ENCODE peak calls at places on chromosomes 6 and 20, in ten cellular contexts. U is sigmoid colon, B is stomach, M is suprapubic skin, A is K562, I is SK-N-SH, Y is upper lobe of left lung, J is H1, Q is HepG2, P is esophagus muscularis mucosa. G is an unnamed sample.

GRCh38 chr6:46217671-46218131 is 46.9 kb upstream of the ENPP5 start:
- DNase-seq in U (no peak), P (no peak), M (no peak), Y (peak; percentile 26), Q (no peak), B (no peak), I (no peak), A (no peak), J (no peak), G (no peak)

GRCh38 chr6:42556462-42556861 is 7.4 kb upstream of the UBR2 start:
- DNase-seq in J (no peak), P (no peak), Q (no peak), U (no peak), B (no peak), A (no peak), M (no peak), Y (no peak), I (no peak), G (peak; percentile 59)

GRCh38 chr6:142822882-142823578 is 121.9 kb downstream of the HIVEP2 start:
- DNase-seq in Y (no peak), J (peak; percentile 61), P (no peak), B (no peak), A (peak; percentile 71), Q (no peak), I (peak; percentile 16), U (no peak), M (no peak), G (no peak)

GRCh38 chr6:144500886-144501285 is 215.8 kb downstream of the UTRN start:
- DNase-seq in P (no peak), U (no peak), J (no peak), A (no peak), B (no peak), I (no peak), Q (no peak), Y (no peak), M (no peak), G (no peak)

GRCh38 chr6:147508073-147508870 is at the start of gene SAMD5:
- DNase-seq in J (peak; percentile 29), M (no peak), B (peak; percentile 65), P (no peak), Q (peak; percentile 4), Y (peak; percentile 56), U (peak; percentile 70), A (peak; percentile 83), I (peak; percentile 53), G (peak; percentile 74)

GRCh38 chr6:3120765-3121089 is 2.2 kb downstream of the BPHL start:
- DNase-seq in J (no peak), I (no peak), P (no peak), Y (no peak), M (no peak), Q (no peak), U (no peak), A (no peak), B (no peak), G (no peak)

GRCh38 chr6:170227521-170227983 is 63.3 kb downstream of the DLL1 start:
- DNase-seq in B (no peak), M (peak; percentile 75), Y (no peak), P (no peak), I (peak; percentile 58), U (peak; percentile 57), J (no peak), A (no peak), Q (no peak), G (no peak)

GRCh38 chr6:106974337-106974998 is at the start of gene CD24:
- DNase-seq in P (no peak), J (no peak), A (no peak), M (peak; percentile 79), U (no peak), B (peak; percentile 86), Q (no peak), I (peak; percentile 92), Y (peak; percentile 43), G (peak; percentile 83)

GRCh38 chr20:10433014-10433622 is 904 bp downstream of the MKKS start:
- DNase-seq in J (no peak), Y (no peak), I (peak; percentile 35), P (no peak), Q (peak; percentile 44), A (no peak), B (no peak), M (no peak), U (no peak), G (no peak)

GRCh38 chr20:37381621-37382538 is 35.9 kb downstream of the SRC start:
- DNase-seq in J (no peak), M (no peak), A (no peak), B (no peak), I (peak; percentile 7), Q (peak; percentile 63), P (no peak), Y (peak; percentile 20), U (peak; percentile 58), G (no peak)

DNA sequence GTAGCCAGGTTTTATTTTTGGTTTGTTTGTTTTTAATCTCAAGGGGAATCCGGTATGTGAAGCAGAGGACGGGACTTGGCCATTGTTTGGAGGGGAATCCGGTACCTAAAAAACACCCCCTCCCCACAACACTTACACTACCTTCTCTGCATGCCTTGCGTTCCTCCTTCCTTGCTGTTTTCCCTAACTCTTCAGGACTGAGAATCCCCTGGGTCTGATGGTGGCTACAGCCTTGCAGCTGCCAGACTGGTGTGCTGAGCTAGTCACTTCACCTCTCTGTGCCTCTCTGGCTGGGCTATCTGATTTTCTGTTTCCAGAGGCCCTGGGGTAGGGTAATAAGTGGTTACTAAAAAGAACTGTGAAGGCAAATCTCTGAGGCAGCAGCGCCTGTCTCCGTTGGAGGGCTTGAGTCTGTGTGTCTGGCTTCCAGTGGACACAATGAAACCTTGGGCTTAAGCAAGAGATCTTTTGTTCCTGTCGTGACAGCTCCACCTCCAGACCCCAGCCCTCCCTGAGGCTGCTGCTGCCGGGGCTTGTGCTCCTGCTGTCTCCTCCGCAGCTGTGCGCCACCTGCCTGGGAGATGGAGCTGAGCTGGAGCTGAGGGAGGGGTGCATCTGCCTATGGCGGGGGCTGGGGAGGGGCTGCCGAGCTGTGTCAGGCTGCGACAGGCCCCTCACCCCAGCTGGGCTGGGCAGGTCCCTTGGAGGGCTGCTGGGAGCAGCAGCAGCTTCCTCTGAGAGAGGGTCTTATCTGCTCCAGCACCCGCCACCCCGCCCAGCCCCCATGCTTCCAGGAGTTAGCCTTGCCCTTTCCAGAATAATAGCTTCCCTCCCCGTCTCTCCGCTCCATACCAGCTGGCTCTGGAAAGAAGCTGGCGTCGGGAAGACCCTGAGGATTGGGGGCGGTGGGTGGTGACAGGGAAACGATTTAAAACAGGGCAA is 65.8 kb upstream of the CCDC167 start:
- DNase-seq in B (no peak), U (no peak), M (no peak), I (peak; percentile 87), Q (no peak), A (no peak), J (peak; percentile 41), Y (no peak), P (no peak), G (no peak)
- H3K27me3 ChIP-seq in B (peaks cover 77% of the 10 kb centered on the region), U (no peaks in the 10 kb centered on the region), M (peaks cover 51% of the 10 kb centered on the region), I (peaks cover 4% of the 10 kb centered on the region), Q (peaks cover 17% of the 10 kb centered on the region), A (peaks cover 86% of the 10 kb centered on the region), J (no peaks in the 10 kb centered on the region), Y (peaks cover 16% of the 10 kb centered on the region), P (no peaks in the 10 kb centered on the region), G (peaks cover 59% of the 10 kb centered on the region)

GRCh38 chr20:19231359-19232035 is 19.1 kb downstream of the SLC24A3 start:
- DNase-seq in J (no peak), P (no peak), B (no peak), I (no peak), M (no peak), U (peak; percentile 80), A (no peak), Y (no peak), Q (no peak), G (no peak)
- TF ChIP-seq POLR2AphosphoS5 in J (no peak), P (no peak), B (no peak), I (no peak), M (no peak), U (peak; percentile 42), A (no peak), Y (no peak), Q (no peak), G (no peak)

DNA sequence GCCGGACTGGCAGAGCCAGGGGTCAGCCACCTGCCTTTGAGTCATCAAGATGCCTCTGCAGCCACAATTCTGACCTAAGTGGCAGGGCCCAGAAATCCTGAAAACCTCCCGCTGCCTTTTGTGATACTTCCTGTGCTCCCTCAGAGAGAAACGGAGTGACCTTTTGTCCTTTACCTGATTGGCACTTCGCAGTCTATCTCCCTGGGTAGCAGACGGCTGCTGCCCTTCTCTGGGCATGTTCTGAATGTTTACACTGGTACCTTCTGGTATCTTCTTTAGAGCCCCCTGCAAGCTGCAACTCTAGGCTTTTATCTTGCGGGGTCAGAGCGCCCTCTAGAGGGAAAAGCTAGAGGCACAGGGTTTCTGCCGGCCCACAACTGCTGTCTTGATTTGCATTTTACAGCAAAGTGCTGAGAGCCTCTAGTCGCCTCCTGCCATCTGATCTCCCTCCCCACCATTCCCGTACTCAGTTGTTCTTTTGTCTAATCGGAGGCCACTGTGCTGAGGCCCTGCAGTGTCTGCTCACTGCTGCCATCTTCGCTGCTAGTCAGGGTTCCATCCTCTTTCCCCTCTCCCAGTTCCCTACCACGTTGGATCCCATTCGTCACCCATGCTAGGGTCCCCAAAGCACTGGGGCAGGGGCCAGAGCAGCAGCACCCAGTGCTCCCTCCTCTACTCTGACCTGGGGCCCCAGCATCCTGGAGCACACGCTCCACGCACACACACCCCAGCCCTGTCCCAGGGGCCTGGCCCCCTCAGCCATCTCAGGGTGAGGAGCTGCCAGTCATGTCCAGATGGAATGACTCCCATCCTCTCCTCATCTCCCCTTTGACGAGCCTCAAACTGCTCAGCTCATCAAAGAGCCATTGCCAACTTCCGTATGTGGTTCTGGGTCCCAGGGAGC is 26.7 kb downstream of the SPATA2 start:
- DNase-seq in I (peak; percentile 85), Q (peak; percentile 69), A (peak; percentile 78), M (no peak), J (peak; percentile 76), B (peak; percentile 56), P (no peak), Y (no peak), U (peak; percentile 62), G (peak; percentile 60)
- TF ChIP-seq EP300 in I (peak; percentile 37), Q (no peak), A (no peak), M (no peak), J (no peak), B (no peak), P (no peak), Y (no peak), U (no peak), G (no peak)

GRCh38 chr20:63427206-63427605 is 45.2 kb downstream of the KCNQ2 start:
- DNase-seq in A (no peak), M (no peak), B (no peak), Q (no peak), P (no peak), I (no peak), Y (no peak), U (no peak), J (no peak), G (no peak)
- H3K27me3 ChIP-seq in A (peaks cover 64% of the 10 kb centered on the region), M (peaks cover 54% of the 10 kb centered on the region), B (peaks cover 62% of the 10 kb centered on the region), Q (peaks cover 34% of the 10 kb centered on the region), P (no peaks in the 10 kb centered on the region), I (no peaks in the 10 kb centered on the region), Y (no peaks in the 10 kb centered on the region), U (no peaks in the 10 kb centered on the region), J (no peaks in the 10 kb centered on the region), G (peaks cover 4% of the 10 kb centered on the region)

DNA sequence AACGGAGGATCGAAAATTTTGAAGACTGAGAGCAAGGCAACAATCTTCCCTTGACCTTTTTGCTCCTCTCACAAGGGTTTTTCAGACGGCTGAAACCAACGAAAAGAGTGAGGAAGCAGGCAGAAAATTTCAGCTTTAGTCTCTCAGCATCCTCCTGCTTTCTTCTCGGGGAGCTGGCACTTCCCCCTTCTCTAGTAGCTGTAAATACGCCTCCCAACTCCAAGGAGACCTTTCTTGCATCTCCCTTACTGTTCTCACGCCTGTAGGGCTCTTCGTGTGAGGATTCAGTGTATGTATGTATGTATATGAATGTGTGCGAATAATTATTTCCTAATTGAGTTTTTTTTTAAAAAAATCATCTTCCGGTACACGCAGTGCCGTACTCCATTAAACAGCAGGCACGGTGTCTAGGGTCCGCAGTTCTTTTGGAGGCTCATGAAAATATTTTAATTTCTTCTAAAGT is 85.3 kb downstream of the HFE start:
- DNase-seq in J (no peak), B (no peak), I (peak; percentile 39), U (no peak), P (no peak), A (no peak), Y (peak; percentile 58), Q (no peak), M (no peak), G (peak; percentile 49)
- TF ChIP-seq POLR2AphosphoS5 in J (no peak), B (peak; percentile 49), I (peak; percentile 49), U (peak; percentile 44), P (no peak), A (peak; percentile 49), Y (peak; percentile 39), Q (no peak), M (peak; percentile 3), G (peak; percentile 62)